ENCODE peak calls at places on chromosomes 12 and 14, in seven cellular contexts. One of them, this sample, is unnamed.

GRCh38 chr12:75818863-75819262 is 212.7 kb downstream of the PHLDA1 start:
- DNase-seq in CD8-positive, alpha-beta T cell: no peak
- DNase-seq in small intestine: no peak
- DNase-seq in cardiac muscle cell: no peak
- DNase-seq in psoas muscle: no peak
- DNase-seq in Panc1: no peak
- DNase-seq in lung: no peak
- DNase-seq in this sample: no peak

GRCh38 chr14:52318829-52319604 is 4.9 kb downstream of the PTGER2 start:
- DNase-seq in CD8-positive, alpha-beta T cell: no peak
- DNase-seq in small intestine: no peak
- DNase-seq in cardiac muscle cell: no peak
- DNase-seq in psoas muscle: no peak
- DNase-seq in Panc1: no peak
- DNase-seq in lung: no peak
- DNase-seq in this sample: no peak

GRCh38 chr12:32217354-32218310 is 111.0 kb downstream of the BICD1 start:
- DNase-seq in CD8-positive, alpha-beta T cell: no peak
- DNase-seq in small intestine: no peak
- DNase-seq in cardiac muscle cell: no peak
- DNase-seq in psoas muscle: no peak
- DNase-seq in Panc1: no peak
- DNase-seq in lung: no peak
- DNase-seq in this sample: no peak

GRCh38 chr12:123961585-123961984 is 11.0 kb downstream of the CCDC92 start:
- DNase-seq in CD8-positive, alpha-beta T cell: no peak
- DNase-seq in small intestine: peak
- DNase-seq in cardiac muscle cell: no peak
- DNase-seq in psoas muscle: no peak
- DNase-seq in Panc1: no peak
- DNase-seq in lung: no peak
- DNase-seq in this sample: no peak

GRCh38 chr12:20345866-20346265 is 22.5 kb upstream of the PDE3A start:
- DNase-seq in CD8-positive, alpha-beta T cell: no peak
- DNase-seq in small intestine: no peak
- DNase-seq in cardiac muscle cell: no peak
- DNase-seq in psoas muscle: no peak
- DNase-seq in Panc1: no peak
- DNase-seq in lung: no peak
- DNase-seq in this sample: no peak

GRCh38 chr12:124497658-124498057 is 69.8 kb downstream of the NCOR2 start:
- DNase-seq in CD8-positive, alpha-beta T cell: no peak
- DNase-seq in small intestine: no peak
- DNase-seq in cardiac muscle cell: peak
- DNase-seq in psoas muscle: peak
- DNase-seq in Panc1: no peak
- DNase-seq in lung: no peak
- DNase-seq in this sample: no peak

GRCh38 chr12:2974560-2974971 is 15.4 kb downstream of the TEAD4 start:
- DNase-seq in CD8-positive, alpha-beta T cell: no peak
- DNase-seq in small intestine: no peak
- DNase-seq in cardiac muscle cell: no peak
- DNase-seq in psoas muscle: no peak
- DNase-seq in Panc1: no peak
- DNase-seq in lung: no peak
- DNase-seq in this sample: no peak

GRCh38 chr12:51421266-51421884 is 3.3 kb upstream of the SLC4A8 start:
- DNase-seq in CD8-positive, alpha-beta T cell: peak
- DNase-seq in small intestine: peak
- DNase-seq in cardiac muscle cell: peak
- DNase-seq in psoas muscle: no peak
- DNase-seq in Panc1: peak
- DNase-seq in lung: peak
- DNase-seq in this sample: peak

GRCh38 chr12:64088431-64089349 is 133.4 kb downstream of the KICS2 start:
- DNase-seq in CD8-positive, alpha-beta T cell: no peak
- DNase-seq in small intestine: peak
- DNase-seq in cardiac muscle cell: peak
- DNase-seq in psoas muscle: no peak
- DNase-seq in Panc1: peak
- DNase-seq in lung: peak
- DNase-seq in this sample: peak

GRCh38 chr14:66403183-66403582 is 83.0 kb upstream of the CCDC196 start:
- DNase-seq in CD8-positive, alpha-beta T cell: no peak
- DNase-seq in small intestine: peak
- DNase-seq in cardiac muscle cell: no peak
- DNase-seq in psoas muscle: no peak
- DNase-seq in Panc1: peak
- DNase-seq in lung: no peak
- DNase-seq in this sample: no peak

GRCh38 chr12:80937391-80938238 is at the start of gene LIN7A:
- DNase-seq in CD8-positive, alpha-beta T cell: no peak
- DNase-seq in small intestine: no peak
- DNase-seq in cardiac muscle cell: peak
- DNase-seq in psoas muscle: peak
- DNase-seq in Panc1: no peak
- DNase-seq in lung: peak
- DNase-seq in this sample: no peak

GRCh38 chr12:80936642-80937390 is 918 bp downstream of the LIN7A start:
- DNase-seq in CD8-positive, alpha-beta T cell: no peak
- DNase-seq in small intestine: peak
- DNase-seq in cardiac muscle cell: peak
- DNase-seq in psoas muscle: peak
- DNase-seq in Panc1: no peak
- DNase-seq in lung: peak
- DNase-seq in this sample: peak

GRCh38 chr12:80935076-80935475 is 2.7 kb downstream of the LIN7A start:
- DNase-seq in CD8-positive, alpha-beta T cell: no peak
- DNase-seq in small intestine: no peak
- DNase-seq in cardiac muscle cell: no peak
- DNase-seq in psoas muscle: no peak
- DNase-seq in Panc1: no peak
- DNase-seq in lung: no peak
- DNase-seq in this sample: no peak

GRCh38 chr12:80938397-80938796 is 663 bp upstream of the LIN7A start:
- DNase-seq in CD8-positive, alpha-beta T cell: no peak
- DNase-seq in small intestine: no peak
- DNase-seq in cardiac muscle cell: no peak
- DNase-seq in psoas muscle: no peak
- DNase-seq in Panc1: no peak
- DNase-seq in lung: no peak
- DNase-seq in this sample: no peak

GRCh38 chr12:80936353-80936641 is 1.4 kb downstream of the LIN7A start:
- DNase-seq in CD8-positive, alpha-beta T cell: no peak
- DNase-seq in small intestine: no peak
- DNase-seq in cardiac muscle cell: peak
- DNase-seq in psoas muscle: no peak
- DNase-seq in Panc1: no peak
- DNase-seq in lung: no peak
- DNase-seq in this sample: no peak
- H3K27ac ChIP-seq in CD8-positive, alpha-beta T cell: no peak
- H3K27ac ChIP-seq in small intestine: no peak
- H3K27ac ChIP-seq in cardiac muscle cell: no peak
- H3K27ac ChIP-seq in psoas muscle: no peak
- H3K27ac ChIP-seq in Panc1: no peak
- H3K27ac ChIP-seq in lung: peak
- H3K27ac ChIP-seq in this sample: no peak

GRCh38 chr12:89350661-89351488 is 1.4 kb downstream of the DUSP6 start:
- DNase-seq in CD8-positive, alpha-beta T cell: peak
- DNase-seq in small intestine: peak
- DNase-seq in cardiac muscle cell: peak
- DNase-seq in psoas muscle: peak
- DNase-seq in Panc1: no peak
- DNase-seq in lung: no peak
- DNase-seq in this sample: no peak
- H3K27ac ChIP-seq in CD8-positive, alpha-beta T cell: no peak
- H3K27ac ChIP-seq in small intestine: peak
- H3K27ac ChIP-seq in cardiac muscle cell: peak
- H3K27ac ChIP-seq in psoas muscle: peak
- H3K27ac ChIP-seq in Panc1: peak
- H3K27ac ChIP-seq in lung: peak
- H3K27ac ChIP-seq in this sample: no peak

DNA sequence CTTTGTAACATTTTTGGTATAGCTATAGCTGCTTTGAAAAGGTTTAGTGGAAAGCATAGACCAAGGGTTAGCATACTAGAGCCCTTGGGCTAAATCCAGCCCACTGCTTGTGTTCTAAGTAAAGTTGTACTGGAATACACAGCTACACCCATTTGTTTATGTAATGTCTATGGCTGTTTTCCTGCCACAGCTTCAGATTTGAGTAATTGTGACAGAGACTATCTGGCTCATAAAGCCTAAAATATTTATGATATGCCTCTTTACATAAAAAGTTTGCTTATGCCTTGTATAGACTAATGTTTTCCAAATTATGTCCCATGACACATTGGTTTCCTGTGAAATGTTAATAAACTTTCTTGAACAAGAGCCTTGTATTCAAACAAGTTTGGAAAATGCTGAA is 234.8 kb upstream of the ATP2B1 start:
- DNase-seq in CD8-positive, alpha-beta T cell: no peak
- DNase-seq in small intestine: no peak
- DNase-seq in cardiac muscle cell: no peak
- DNase-seq in psoas muscle: no peak
- DNase-seq in Panc1: no peak
- DNase-seq in lung: no peak
- DNase-seq in this sample: no peak
- H3K27ac ChIP-seq in CD8-positive, alpha-beta T cell: no peak
- H3K27ac ChIP-seq in small intestine: no peak
- H3K27ac ChIP-seq in cardiac muscle cell: no peak
- H3K27ac ChIP-seq in psoas muscle: no peak
- H3K27ac ChIP-seq in Panc1: no peak
- H3K27ac ChIP-seq in lung: no peak
- H3K27ac ChIP-seq in this sample: no peak

GRCh38 chr14:22390824-22391461 is 198.1 kb downstream of the DAD1 start:
- DNase-seq in CD8-positive, alpha-beta T cell: no peak
- DNase-seq in small intestine: peak
- DNase-seq in cardiac muscle cell: no peak
- DNase-seq in psoas muscle: no peak
- DNase-seq in Panc1: no peak
- DNase-seq in lung: no peak
- DNase-seq in this sample: no peak
- H3K27ac ChIP-seq in CD8-positive, alpha-beta T cell: no peak
- H3K27ac ChIP-seq in small intestine: no peak
- H3K27ac ChIP-seq in cardiac muscle cell: no peak
- H3K27ac ChIP-seq in psoas muscle: no peak
- H3K27ac ChIP-seq in Panc1: no peak
- H3K27ac ChIP-seq in lung: no peak
- H3K27ac ChIP-seq in this sample: no peak

GRCh38 chr12:30909088-30909688 is 17.4 kb upstream of the TSPAN11 start:
- DNase-seq in CD8-positive, alpha-beta T cell: no peak
- DNase-seq in small intestine: no peak
- DNase-seq in cardiac muscle cell: no peak
- DNase-seq in psoas muscle: no peak
- DNase-seq in Panc1: no peak
- DNase-seq in lung: no peak
- DNase-seq in this sample: no peak

GRCh38 chr12:30913323-30913722 is 13.2 kb upstream of the TSPAN11 start:
- DNase-seq in CD8-positive, alpha-beta T cell: no peak
- DNase-seq in small intestine: no peak
- DNase-seq in cardiac muscle cell: no peak
- DNase-seq in psoas muscle: no peak
- DNase-seq in Panc1: no peak
- DNase-seq in lung: no peak
- DNase-seq in this sample: no peak

GRCh38 chr12:30909721-30910350 is 16.7 kb upstream of the TSPAN11 start:
- DNase-seq in CD8-positive, alpha-beta T cell: no peak
- DNase-seq in small intestine: no peak
- DNase-seq in cardiac muscle cell: no peak
- DNase-seq in psoas muscle: no peak
- DNase-seq in Panc1: no peak
- DNase-seq in lung: no peak
- DNase-seq in this sample: no peak

GRCh38 chr12:30914986-30915591 is 11.5 kb upstream of the TSPAN11 start:
- DNase-seq in CD8-positive, alpha-beta T cell: no peak
- DNase-seq in small intestine: no peak
- DNase-seq in cardiac muscle cell: no peak
- DNase-seq in psoas muscle: no peak
- DNase-seq in Panc1: no peak
- DNase-seq in lung: no peak
- DNase-seq in this sample: no peak
- H3K27ac ChIP-seq in CD8-positive, alpha-beta T cell: no peak
- H3K27ac ChIP-seq in small intestine: no peak
- H3K27ac ChIP-seq in cardiac muscle cell: no peak
- H3K27ac ChIP-seq in psoas muscle: no peak
- H3K27ac ChIP-seq in Panc1: no peak
- H3K27ac ChIP-seq in lung: no peak
- H3K27ac ChIP-seq in this sample: no peak

DNA sequence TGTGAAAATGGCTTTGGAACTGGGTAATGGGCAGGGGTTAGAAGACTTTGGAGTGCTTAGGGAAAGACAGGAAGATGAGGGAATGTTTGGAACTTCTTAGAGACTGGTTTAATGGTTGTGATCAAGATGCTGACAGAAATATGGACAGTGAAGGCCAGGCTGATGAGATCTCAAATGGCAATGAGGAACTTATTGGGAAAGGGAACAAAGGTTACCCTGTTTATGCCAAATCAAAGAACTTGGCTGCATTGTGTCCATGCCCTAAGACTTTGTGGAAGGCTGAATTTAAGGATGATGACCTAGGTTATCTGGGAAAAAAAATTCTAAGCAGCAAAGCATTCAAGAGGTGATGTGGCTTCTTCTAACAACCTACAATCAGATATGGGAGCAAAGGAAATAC is 65.8 kb upstream of the FLRT2 start:
- DNase-seq in CD8-positive, alpha-beta T cell: no peak
- DNase-seq in small intestine: no peak
- DNase-seq in cardiac muscle cell: no peak
- DNase-seq in psoas muscle: no peak
- DNase-seq in Panc1: no peak
- DNase-seq in lung: no peak
- DNase-seq in this sample: no peak
- H3K27ac ChIP-seq in CD8-positive, alpha-beta T cell: no peak
- H3K27ac ChIP-seq in small intestine: no peak
- H3K27ac ChIP-seq in cardiac muscle cell: no peak
- H3K27ac ChIP-seq in psoas muscle: no peak
- H3K27ac ChIP-seq in Panc1: no peak
- H3K27ac ChIP-seq in lung: no peak
- H3K27ac ChIP-seq in this sample: no peak

GRCh38 chr12:122527478-122527944 is 462 bp downstream of the KNTC1 start:
- DNase-seq in CD8-positive, alpha-beta T cell: peak
- DNase-seq in small intestine: peak
- DNase-seq in cardiac muscle cell: peak
- DNase-seq in psoas muscle: no peak
- DNase-seq in Panc1: no peak
- DNase-seq in lung: peak
- DNase-seq in this sample: no peak

GRCh38 chr12:122523846-122524718 is 2.7 kb downstream of the RSRC2 start:
- DNase-seq in CD8-positive, alpha-beta T cell: no peak
- DNase-seq in small intestine: no peak
- DNase-seq in cardiac muscle cell: no peak
- DNase-seq in psoas muscle: no peak
- DNase-seq in Panc1: no peak
- DNase-seq in lung: no peak
- DNase-seq in this sample: no peak

GRCh38 chr12:122528992-122529391 is 1.9 kb downstream of the KNTC1 start:
- DNase-seq in CD8-positive, alpha-beta T cell: no peak
- DNase-seq in small intestine: no peak
- DNase-seq in cardiac muscle cell: no peak
- DNase-seq in psoas muscle: no peak
- DNase-seq in Panc1: no peak
- DNase-seq in lung: no peak
- DNase-seq in this sample: no peak

GRCh38 chr12:122526683-122527477 is at the start of the genes KNTC1 and RSRC2:
- DNase-seq in CD8-positive, alpha-beta T cell: peak
- DNase-seq in small intestine: peak
- DNase-seq in cardiac muscle cell: peak
- DNase-seq in psoas muscle: peak
- DNase-seq in Panc1: peak
- DNase-seq in lung: peak
- DNase-seq in this sample: peak

GRCh38 chr12:122528582-122528981 is 1.5 kb downstream of the KNTC1 start:
- DNase-seq in CD8-positive, alpha-beta T cell: no peak
- DNase-seq in small intestine: no peak
- DNase-seq in cardiac muscle cell: no peak
- DNase-seq in psoas muscle: no peak
- DNase-seq in Panc1: no peak
- DNase-seq in lung: no peak
- DNase-seq in this sample: no peak
- H3K27ac ChIP-seq in CD8-positive, alpha-beta T cell: no peak
- H3K27ac ChIP-seq in small intestine: no peak
- H3K27ac ChIP-seq in cardiac muscle cell: no peak
- H3K27ac ChIP-seq in psoas muscle: no peak
- H3K27ac ChIP-seq in Panc1: peak
- H3K27ac ChIP-seq in lung: no peak
- H3K27ac ChIP-seq in this sample: no peak

This sample was measured in iPS DF 6.9.